ENCODE peak calls at places on chromosomes 2 and 18, in eight cellular contexts. V is PC-3, Y is left ventricle myocardium inferior, S is astrocyte, N is cardiac muscle cell, I is SK-N-SH, Z is GM23338, D is tibial artery. O is an unnamed sample.

GRCh38 chr2:109195193-109196045 is 66.4 kb downstream of the SH3RF3 start:
- DNase-seq in V (no peak), Y (peak; percentile 47), S (no peak), N (no peak), I (peak; percentile 38), Z (no peak), D (no peak), O (no peak)

GRCh38 chr2:26552641-26553040 is 74.7 kb upstream of the OTOF start:
- DNase-seq in V (no peak), Y (no peak), S (no peak), N (no peak), I (no peak), Z (no peak), D (no peak), O (no peak)

GRCh38 chr2:65602851-65603250 is 170.5 kb upstream of the SPRED2 start:
- DNase-seq in V (no peak), Y (no peak), S (no peak), N (no peak), I (no peak), Z (no peak), D (no peak), O (no peak)

GRCh38 chr2:62672601-62673000 is 32.9 kb upstream of the EHBP1 start:
- DNase-seq in V (no peak), Y (no peak), S (peak; percentile 88), N (peak; percentile 90), I (no peak), Z (peak; percentile 88), D (no peak), O (no peak)

GRCh38 chr2:154827286-154827685 is 128.8 kb downstream of the KCNJ3 start:
- DNase-seq in V (no peak), Y (no peak), S (no peak), N (no peak), I (peak; percentile 2), Z (no peak), D (no peak), O (no peak)

GRCh38 chr18:6170604-6171003 is 244.1 kb downstream of the L3MBTL4 start:
- DNase-seq in V (no peak), Y (no peak), S (no peak), N (no peak), I (no peak), Z (no peak), D (no peak), O (no peak)

GRCh38 chr2:237673130-237673921 is 45.9 kb downstream of the LRRFIP1 start:
- DNase-seq in V (peak; percentile 77), Y (peak; percentile 66), S (peak; percentile 59), N (peak; percentile 56), I (peak; percentile 84), Z (peak; percentile 87), D (peak; percentile 67), O (peak; percentile 90)

GRCh38 chr18:48200631-48201336 is 208.4 kb downstream of the ZBTB7C start:
- DNase-seq in V (no peak), Y (no peak), S (no peak), N (no peak), I (no peak), Z (no peak), D (no peak), O (no peak)

GRCh38 chr2:9001778-9002177 is 1.7 kb downstream of the MBOAT2 start:
- DNase-seq in V (no peak), Y (no peak), S (no peak), N (no peak), I (no peak), Z (no peak), D (no peak), O (no peak)

GRCh38 chr2:199160677-199161465 is 296.9 kb downstream of the SATB2 start:
- DNase-seq in V (peak; percentile 60), Y (no peak), S (peak; percentile 95), N (peak; percentile 55), I (no peak), Z (no peak), D (no peak), O (no peak)

GRCh38 chr2:240528406-240529040 is 29.3 kb downstream of the ANKMY1 start:
- DNase-seq in V (no peak), Y (no peak), S (no peak), N (no peak), I (no peak), Z (no peak), D (no peak), O (no peak)

GRCh38 chr2:30421551-30422436 is 25.3 kb upstream of the LCLAT1 start:
- DNase-seq in V (no peak), Y (no peak), S (peak; percentile 55), N (peak; percentile 82), I (peak; percentile 88), Z (peak; percentile 25), D (no peak), O (peak; percentile 74)

GRCh38 chr2:134668821-134669220 is 50.0 kb downstream of the TMEM163 start:
- DNase-seq in V (no peak), Y (no peak), S (peak; percentile 75), N (no peak), I (no peak), Z (no peak), D (no peak), O (no peak)

GRCh38 chr2:217314021-217314460 is 454.2 kb upstream of the TNP1 start:
- DNase-seq in V (no peak), Y (no peak), S (no peak), N (no peak), I (no peak), Z (no peak), D (no peak), O (peak; percentile 88)

GRCh38 chr2:11699686-11700670 is 30.0 kb upstream of the NTSR2 start:
- DNase-seq in V (peak; percentile 40), Y (no peak), S (no peak), N (no peak), I (peak; percentile 49), Z (no peak), D (no peak), O (no peak)

GRCh38 chr2:11697103-11697871 is 27.3 kb upstream of the NTSR2 start:
- DNase-seq in V (peak; percentile 99), Y (peak; percentile 44), S (peak; percentile 73), N (peak; percentile 78), I (peak; percentile 82), Z (no peak), D (peak; percentile 51), O (no peak)

GRCh38 chr2:11695576-11695975 is 25.6 kb upstream of the NTSR2 start:
- DNase-seq in V (no peak), Y (no peak), S (no peak), N (no peak), I (no peak), Z (no peak), D (no peak), O (no peak)

GRCh38 chr2:11696736-11697102 is 26.7 kb upstream of the NTSR2 start:
- DNase-seq in V (no peak), Y (no peak), S (no peak), N (no peak), I (no peak), Z (no peak), D (no peak), O (no peak)

DNA sequence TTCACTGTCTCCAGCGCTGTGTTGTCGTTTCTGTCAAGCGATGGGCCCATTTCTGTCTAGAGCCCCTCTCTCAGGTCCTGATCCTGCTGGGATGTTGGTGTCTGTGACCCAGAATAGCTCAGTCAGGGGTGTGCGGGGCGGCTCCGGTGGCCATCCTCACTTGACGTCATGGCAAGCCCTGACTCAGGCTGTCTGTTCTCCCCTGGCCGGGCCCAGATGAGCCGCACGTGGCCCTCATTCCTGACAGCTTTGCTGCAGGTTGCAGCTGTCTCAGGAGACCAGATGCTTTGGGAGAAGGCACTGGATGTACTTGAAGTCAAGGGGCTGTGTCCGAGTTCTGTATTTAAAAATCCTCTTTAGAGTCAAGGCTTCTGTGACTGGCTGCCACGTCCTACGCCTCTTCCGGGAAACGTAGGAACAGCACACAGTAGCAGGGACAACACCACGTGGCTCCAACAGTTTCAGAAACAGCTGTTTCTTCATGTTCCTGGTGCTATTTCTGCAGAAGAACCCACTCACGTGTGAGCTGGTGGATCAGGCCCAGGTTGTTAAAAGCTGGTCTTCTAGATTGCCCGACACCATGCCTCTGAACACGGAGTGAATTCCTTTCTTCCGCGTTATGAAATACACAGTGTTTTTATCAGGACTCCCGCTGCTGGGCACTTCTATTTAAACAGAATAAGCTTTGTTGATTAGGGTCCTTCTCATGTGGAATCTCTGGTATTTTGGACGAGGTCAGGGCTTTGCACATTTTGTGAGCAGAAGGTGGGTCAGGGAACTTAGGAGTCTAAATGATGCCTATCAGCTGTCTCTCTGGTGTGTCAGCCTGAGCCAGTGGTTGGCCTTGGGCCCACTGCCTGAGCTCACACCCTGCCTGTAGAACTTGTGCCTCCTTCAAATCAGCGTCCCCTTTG is 28.3 kb upstream of the NTSR2 start:
- DNase-seq in V (peak; percentile 56), Y (peak; percentile 73), S (peak; percentile 68), N (peak; percentile 76), I (no peak), Z (no peak), D (peak; percentile 74), O (no peak)
- H3K4me3 ChIP-seq in V (no peak overlapping the region), Y (peak overlapping the region; percentile 21), S (no peak overlapping the region), N (no peak overlapping the region), I (no peak overlapping the region), Z (no peak overlapping the region), D (no peak overlapping the region), O (no peak overlapping the region)

DNA sequence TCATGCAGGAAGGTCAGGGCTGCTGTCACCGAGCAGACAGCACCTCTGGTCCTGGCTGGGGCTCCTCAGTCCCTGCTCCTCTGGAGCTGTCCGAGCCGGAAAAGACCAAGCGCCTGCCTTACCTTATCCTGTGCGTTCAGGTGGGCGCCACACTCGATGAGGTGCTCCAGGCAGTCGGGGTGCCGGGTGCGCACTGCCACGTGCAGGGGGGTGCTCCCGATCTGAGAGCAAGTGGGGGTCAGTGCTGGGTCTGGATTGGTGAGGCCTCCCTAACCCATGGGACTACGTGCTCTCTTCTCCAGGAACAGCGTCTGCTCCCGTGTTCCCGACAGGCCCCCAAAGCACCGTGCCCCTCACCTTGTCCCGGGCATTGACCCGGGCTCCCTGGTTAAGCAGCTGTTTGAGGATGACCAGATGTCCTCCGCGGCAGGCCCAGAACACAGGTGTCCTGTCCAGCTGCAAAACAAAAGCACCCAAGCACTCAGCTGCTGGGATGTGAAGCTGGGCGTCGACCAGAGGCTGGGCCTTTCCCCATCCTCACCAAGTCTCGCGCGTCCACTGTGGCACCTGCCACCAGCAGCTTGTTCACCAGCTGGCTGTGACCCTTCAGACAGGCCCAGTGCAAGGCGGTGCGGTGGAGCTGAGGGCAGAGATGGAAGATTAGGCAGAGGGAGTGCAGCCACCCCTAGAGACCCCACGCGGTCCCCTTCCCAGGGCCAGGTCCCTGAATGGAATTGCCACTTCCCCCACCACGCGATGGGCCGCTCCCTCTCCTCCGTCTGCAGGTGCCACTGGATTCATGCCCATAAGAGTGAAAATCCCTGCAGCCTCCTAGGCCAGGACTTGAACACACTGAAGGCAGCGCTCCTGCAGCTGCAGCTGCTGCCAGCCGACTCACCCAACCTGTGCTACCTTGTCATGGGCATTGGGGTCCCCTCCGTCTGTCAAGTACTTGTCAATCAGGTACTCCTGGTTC is 3.7 kb downstream of the ANKRD23 start:
- DNase-seq in V (no peak), Y (no peak), S (no peak), N (no peak), I (no peak), Z (no peak), D (no peak), O (no peak)
- H3K36me3 ChIP-seq in V (no peaks in the 10 kb centered on the region), Y (peaks cover 22% of the 10 kb centered on the region), S (no peaks in the 10 kb centered on the region), N (peaks cover 4% of the 10 kb centered on the region), I (no peaks in the 10 kb centered on the region), Z (peaks cover 5% of the 10 kb centered on the region), D (no peaks in the 10 kb centered on the region), O (no peaks in the 10 kb centered on the region)

GRCh38 chr2:127585270-127585807 is 49.9 kb downstream of the MYO7B start:
- DNase-seq in V (no peak), Y (no peak), S (no peak), N (no peak), I (no peak), Z (no peak), D (no peak), O (no peak)
- H3K27me3 ChIP-seq in V (no peaks in the 10 kb centered on the region), Y (no peaks in the 10 kb centered on the region), S (no peaks in the 10 kb centered on the region), N (no peaks in the 10 kb centered on the region), I (no peaks in the 10 kb centered on the region), Z (no peaks in the 10 kb centered on the region), D (no peaks in the 10 kb centered on the region), O (no peaks in the 10 kb centered on the region)

GRCh38 chr2:231604101-231604684 is 11.5 kb downstream of the TEX44 start:
- DNase-seq in V (no peak), Y (peak; percentile 46), S (no peak), N (no peak), I (no peak), Z (peak; percentile 67), D (peak; percentile 41), O (no peak)
- H3K4me3 ChIP-seq in V (peak overlapping the region; percentile 71), Y (peak overlapping the region; percentile 75), S (peak overlapping the region; percentile 53), N (peak overlapping the region; percentile 14), I (peak overlapping the region; percentile 51), Z (peak overlapping the region; percentile 63), D (peak overlapping the region; percentile 69), O (peak overlapping the region; percentile 48)